ENCODE peak calls at places on chromosomes 1 and 21, in nine cellular contexts. One of them, this sample, is unnamed.

GRCh38 chr1:3056641-3057040 is 12.4 kb upstream of the PRDM16 start:
- DNase-seq in HCT116: no peak
- DNase-seq in H1: no peak
- DNase-seq in NB4: no peak
- DNase-seq in SK-N-SH: no peak
- DNase-seq in endothelial cell of umbilical vein: no peak
- DNase-seq in HepG2: no peak
- DNase-seq in K562: no peak
- DNase-seq in A549: no peak
- DNase-seq in this sample: no peak

GRCh38 chr1:200038987-200039848 is 11.7 kb downstream of the NR5A2 start:
- DNase-seq in endothelial cell of umbilical vein: peak
- DNase-seq in HepG2: no peak
- DNase-seq in A549: peak
- DNase-seq in SK-N-SH: peak
- DNase-seq in NB4: peak
- DNase-seq in H1: no peak
- DNase-seq in K562: no peak
- DNase-seq in HCT116: peak
- DNase-seq in this sample: peak

GRCh38 chr1:109379907-109380306 is 17.8 kb downstream of the SORT1 start:
- DNase-seq in HCT116: no peak
- DNase-seq in A549: no peak
- DNase-seq in HepG2: no peak
- DNase-seq in endothelial cell of umbilical vein: no peak
- DNase-seq in K562: no peak
- DNase-seq in SK-N-SH: no peak
- DNase-seq in H1: no peak
- DNase-seq in NB4: no peak
- DNase-seq in this sample: no peak

GRCh38 chr1:60904079-60904852 is 178.1 kb upstream of the NFIA start:
- DNase-seq in A549: no peak
- DNase-seq in K562: no peak
- DNase-seq in HepG2: no peak
- DNase-seq in SK-N-SH: no peak
- DNase-seq in NB4: no peak
- DNase-seq in endothelial cell of umbilical vein: no peak
- DNase-seq in HCT116: no peak
- DNase-seq in H1: no peak
- DNase-seq in this sample: no peak

GRCh38 chr1:198047913-198048312 is 108.9 kb upstream of the NEK7 start:
- DNase-seq in A549: no peak
- DNase-seq in K562: no peak
- DNase-seq in endothelial cell of umbilical vein: no peak
- DNase-seq in NB4: no peak
- DNase-seq in H1: no peak
- DNase-seq in SK-N-SH: no peak
- DNase-seq in HCT116: no peak
- DNase-seq in HepG2: no peak
- DNase-seq in this sample: no peak

GRCh38 chr1:43329995-43330751 is 7.4 kb upstream of the MPL start:
- DNase-seq in endothelial cell of umbilical vein: peak
- DNase-seq in NB4: peak
- DNase-seq in HepG2: no peak
- DNase-seq in A549: no peak
- DNase-seq in SK-N-SH: no peak
- DNase-seq in H1: no peak
- DNase-seq in HCT116: no peak
- DNase-seq in K562: peak
- DNase-seq in this sample: peak

GRCh38 chr1:31051611-31052010 is 13.9 kb downstream of the PUM1 start:
- DNase-seq in HCT116: no peak
- DNase-seq in K562: no peak
- DNase-seq in H1: no peak
- DNase-seq in SK-N-SH: no peak
- DNase-seq in endothelial cell of umbilical vein: no peak
- DNase-seq in A549: no peak
- DNase-seq in NB4: no peak
- DNase-seq in HepG2: no peak
- DNase-seq in this sample: no peak

GRCh38 chr1:172533511-172534116 is 664 bp downstream of the SUCO start:
- DNase-seq in A549: peak
- DNase-seq in HepG2: peak
- DNase-seq in HCT116: no peak
- DNase-seq in SK-N-SH: peak
- DNase-seq in NB4: peak
- DNase-seq in H1: no peak
- DNase-seq in endothelial cell of umbilical vein: peak
- DNase-seq in K562: peak
- DNase-seq in this sample: no peak

GRCh38 chr21:44618504-44618903 is 6.6 kb downstream of the KRTAP10-8 start:
- DNase-seq in H1: no peak
- DNase-seq in HepG2: peak
- DNase-seq in A549: peak
- DNase-seq in SK-N-SH: no peak
- DNase-seq in endothelial cell of umbilical vein: peak
- DNase-seq in HCT116: peak
- DNase-seq in NB4: peak
- DNase-seq in K562: no peak
- DNase-seq in this sample: peak

GRCh38 chr21:17613242-17613676 is 558 bp upstream of the BTG3 start:
- DNase-seq in HCT116: no peak
- DNase-seq in SK-N-SH: no peak
- DNase-seq in NB4: no peak
- DNase-seq in K562: no peak
- DNase-seq in A549: peak
- DNase-seq in HepG2: no peak
- DNase-seq in H1: no peak
- DNase-seq in endothelial cell of umbilical vein: peak
- DNase-seq in this sample: no peak

GRCh38 chr1:198934414-198934813 is 295.6 kb downstream of the PTPRC start:
- DNase-seq in HepG2: no peak
- DNase-seq in K562: no peak
- DNase-seq in endothelial cell of umbilical vein: no peak
- DNase-seq in H1: no peak
- DNase-seq in NB4: no peak
- DNase-seq in A549: no peak
- DNase-seq in SK-N-SH: no peak
- DNase-seq in HCT116: no peak
- DNase-seq in this sample: no peak

GRCh38 chr1:222618001-222618879 is at the start of gene MIA3:
- DNase-seq in K562: peak
- DNase-seq in SK-N-SH: peak
- DNase-seq in NB4: peak
- DNase-seq in endothelial cell of umbilical vein: peak
- DNase-seq in H1: no peak
- DNase-seq in A549: no peak
- DNase-seq in HCT116: no peak
- DNase-seq in HepG2: peak
- DNase-seq in this sample: peak

GRCh38 chr1:32071758-32072621 is 749 bp upstream of the TMEM39B start:
- DNase-seq in NB4: no peak
- DNase-seq in endothelial cell of umbilical vein: peak
- DNase-seq in K562: no peak
- DNase-seq in SK-N-SH: no peak
- DNase-seq in HepG2: peak
- DNase-seq in H1: no peak
- DNase-seq in A549: no peak
- DNase-seq in HCT116: no peak
- DNase-seq in this sample: no peak

GRCh38 chr1:74697832-74698231 is 24.2 kb upstream of the ERICH3 start:
- DNase-seq in A549: no peak
- DNase-seq in HCT116: no peak
- DNase-seq in NB4: no peak
- DNase-seq in SK-N-SH: no peak
- DNase-seq in K562: no peak
- DNase-seq in HepG2: no peak
- DNase-seq in H1: no peak
- DNase-seq in endothelial cell of umbilical vein: no peak
- DNase-seq in this sample: no peak

GRCh38 chr1:212413902-212414327 is 771 bp downstream of the PACC1 start:
- DNase-seq in A549: no peak
- DNase-seq in HepG2: no peak
- DNase-seq in SK-N-SH: peak
- DNase-seq in K562: no peak
- DNase-seq in H1: no peak
- DNase-seq in NB4: no peak
- DNase-seq in HCT116: no peak
- DNase-seq in endothelial cell of umbilical vein: no peak
- DNase-seq in this sample: no peak

GRCh38 chr1:58968360-58968952 is 184.6 kb upstream of the JUN start:
- DNase-seq in K562: peak
- DNase-seq in NB4: no peak
- DNase-seq in H1: no peak
- DNase-seq in A549: no peak
- DNase-seq in SK-N-SH: peak
- DNase-seq in endothelial cell of umbilical vein: peak
- DNase-seq in HCT116: no peak
- DNase-seq in HepG2: no peak
- DNase-seq in this sample: no peak

GRCh38 chr1:99580451-99580850 is 65.5 kb upstream of the PALMD start:
- DNase-seq in A549: no peak
- DNase-seq in HCT116: no peak
- DNase-seq in endothelial cell of umbilical vein: peak
- DNase-seq in K562: no peak
- DNase-seq in HepG2: no peak
- DNase-seq in NB4: no peak
- DNase-seq in H1: no peak
- DNase-seq in SK-N-SH: no peak
- DNase-seq in this sample: no peak

GRCh38 chr1:105608713-105609112 is 1447.8 kb upstream of the PRMT6 start:
- DNase-seq in HepG2: peak
- DNase-seq in H1: no peak
- DNase-seq in endothelial cell of umbilical vein: no peak
- DNase-seq in NB4: peak
- DNase-seq in A549: peak
- DNase-seq in K562: no peak
- DNase-seq in HCT116: no peak
- DNase-seq in SK-N-SH: no peak
- DNase-seq in this sample: no peak

GRCh38 chr1:111515291-111516007 is 12.0 kb upstream of the ADORA3 start:
- DNase-seq in endothelial cell of umbilical vein: peak
- DNase-seq in NB4: peak
- DNase-seq in H1: no peak
- DNase-seq in SK-N-SH: peak
- DNase-seq in A549: no peak
- DNase-seq in HepG2: no peak
- DNase-seq in HCT116: no peak
- DNase-seq in K562: no peak
- DNase-seq in this sample: peak

GRCh38 chr1:25009675-25010262 is 79.7 kb upstream of the RUNX3 start:
- DNase-seq in HepG2: no peak
- DNase-seq in H1: no peak
- DNase-seq in K562: no peak
- DNase-seq in HCT116: no peak
- DNase-seq in SK-N-SH: no peak
- DNase-seq in endothelial cell of umbilical vein: no peak
- DNase-seq in A549: no peak
- DNase-seq in NB4: peak
- DNase-seq in this sample: no peak
- TF ChIP-seq MAX in HepG2: no peak
- TF ChIP-seq MAX in H1: no peak
- TF ChIP-seq MAX in K562: no peak
- TF ChIP-seq MAX in HCT116: no peak
- TF ChIP-seq MAX in SK-N-SH: no peak
- TF ChIP-seq MAX in endothelial cell of umbilical vein: no peak
- TF ChIP-seq MAX in A549: no peak
- TF ChIP-seq MAX in NB4: no peak
- TF ChIP-seq MAX in this sample: no peak

GRCh38 chr1:241555526-241555925 is 23.3 kb downstream of the KMO start:
- DNase-seq in endothelial cell of umbilical vein: no peak
- DNase-seq in K562: no peak
- DNase-seq in H1: no peak
- DNase-seq in HepG2: no peak
- DNase-seq in NB4: no peak
- DNase-seq in HCT116: no peak
- DNase-seq in SK-N-SH: no peak
- DNase-seq in A549: no peak
- DNase-seq in this sample: no peak
- TF ChIP-seq MAX in endothelial cell of umbilical vein: no peak
- TF ChIP-seq MAX in K562: no peak
- TF ChIP-seq MAX in H1: no peak
- TF ChIP-seq MAX in HepG2: no peak
- TF ChIP-seq MAX in NB4: no peak
- TF ChIP-seq MAX in HCT116: no peak
- TF ChIP-seq MAX in SK-N-SH: no peak
- TF ChIP-seq MAX in A549: no peak
- TF ChIP-seq MAX in this sample: no peak

GRCh38 chr1:85240174-85240601 is 19.3 kb downstream of the C1orf52 start:
- DNase-seq in NB4: peak
- DNase-seq in HepG2: no peak
- DNase-seq in K562: no peak
- DNase-seq in A549: no peak
- DNase-seq in SK-N-SH: no peak
- DNase-seq in HCT116: no peak
- DNase-seq in H1: no peak
- DNase-seq in endothelial cell of umbilical vein: no peak
- DNase-seq in this sample: peak

GRCh38 chr1:85237613-85238012 is 21.8 kb downstream of the C1orf52 start:
- DNase-seq in endothelial cell of umbilical vein: no peak
- DNase-seq in A549: no peak
- DNase-seq in H1: no peak
- DNase-seq in HepG2: no peak
- DNase-seq in NB4: no peak
- DNase-seq in K562: no peak
- DNase-seq in SK-N-SH: no peak
- DNase-seq in HCT116: no peak
- DNase-seq in this sample: no peak

GRCh38 chr1:85244271-85245053 is 15.0 kb downstream of the C1orf52 start:
- DNase-seq in HCT116: no peak
- DNase-seq in endothelial cell of umbilical vein: no peak
- DNase-seq in K562: no peak
- DNase-seq in H1: no peak
- DNase-seq in SK-N-SH: peak
- DNase-seq in HepG2: no peak
- DNase-seq in NB4: peak
- DNase-seq in A549: no peak
- DNase-seq in this sample: no peak

GRCh38 chr1:85243336-85243735 is 16.1 kb downstream of the C1orf52 start:
- DNase-seq in endothelial cell of umbilical vein: no peak
- DNase-seq in K562: no peak
- DNase-seq in NB4: no peak
- DNase-seq in H1: no peak
- DNase-seq in HCT116: no peak
- DNase-seq in HepG2: no peak
- DNase-seq in A549: no peak
- DNase-seq in SK-N-SH: no peak
- DNase-seq in this sample: no peak

GRCh38 chr1:85240659-85241058 is 18.8 kb downstream of the C1orf52 start:
- DNase-seq in endothelial cell of umbilical vein: peak
- DNase-seq in HepG2: no peak
- DNase-seq in SK-N-SH: no peak
- DNase-seq in K562: no peak
- DNase-seq in HCT116: no peak
- DNase-seq in A549: no peak
- DNase-seq in H1: no peak
- DNase-seq in NB4: no peak
- DNase-seq in this sample: no peak
- TF ChIP-seq MAX in endothelial cell of umbilical vein: no peak
- TF ChIP-seq MAX in HepG2: no peak
- TF ChIP-seq MAX in SK-N-SH: no peak
- TF ChIP-seq MAX in K562: no peak
- TF ChIP-seq MAX in HCT116: no peak
- TF ChIP-seq MAX in A549: no peak
- TF ChIP-seq MAX in H1: no peak
- TF ChIP-seq MAX in NB4: no peak
- TF ChIP-seq MAX in this sample: no peak

GRCh38 chr21:31124005-31124404 is 85.7 kb upstream of the KRTAP19-8 start:
- DNase-seq in HCT116: no peak
- DNase-seq in HepG2: no peak
- DNase-seq in SK-N-SH: no peak
- DNase-seq in K562: no peak
- DNase-seq in H1: no peak
- DNase-seq in A549: no peak
- DNase-seq in endothelial cell of umbilical vein: no peak
- DNase-seq in NB4: peak
- DNase-seq in this sample: no peak
- TF ChIP-seq MAX in HCT116: no peak
- TF ChIP-seq MAX in HepG2: no peak
- TF ChIP-seq MAX in SK-N-SH: no peak
- TF ChIP-seq MAX in K562: no peak
- TF ChIP-seq MAX in H1: no peak
- TF ChIP-seq MAX in A549: no peak
- TF ChIP-seq MAX in endothelial cell of umbilical vein: no peak
- TF ChIP-seq MAX in NB4: no peak
- TF ChIP-seq MAX in this sample: no peak

This sample was measured in WTC11.